ENCODE peak calls at places on chromosomes 12 and 14, in four cellular contexts. One of them, this sample, is unnamed.

GRCh38 chr14:93267149-93267711 is 60.2 kb downstream of the UBR7 start:
- DNase-seq in ovary: no peak
- DNase-seq in NCI-H2227 treated with DMSO at 0.1 percent for 48 hours: no peak
- DNase-seq in activated CD4-positive, alpha-beta T cell treated with anti-CD3 and anti-CD28 coated beads, Interleukin-2, amount 50 U/mL, for 48 hours: no peak
- DNase-seq in this sample: no peak

GRCh38 chr12:79317184-79317847 is 373.4 kb downstream of the PAWR start:
- DNase-seq in ovary: no peak
- DNase-seq in NCI-H2227 treated with DMSO at 0.1 percent for 48 hours: no peak
- DNase-seq in activated CD4-positive, alpha-beta T cell treated with anti-CD3 and anti-CD28 coated beads, Interleukin-2, amount 50 U/mL, for 48 hours: no peak
- DNase-seq in this sample: no peak

GRCh38 chr12:86601550-86602308 is 345.5 kb upstream of the MGAT4C start:
- DNase-seq in ovary: no peak
- DNase-seq in NCI-H2227 treated with DMSO at 0.1 percent for 48 hours: no peak
- DNase-seq in activated CD4-positive, alpha-beta T cell treated with anti-CD3 and anti-CD28 coated beads, Interleukin-2, amount 50 U/mL, for 48 hours: no peak
- DNase-seq in this sample: no peak

GRCh38 chr12:27355979-27356378 is 23.3 kb downstream of the BMAL2 start:
- DNase-seq in ovary: no peak
- DNase-seq in NCI-H2227 treated with DMSO at 0.1 percent for 48 hours: no peak
- DNase-seq in activated CD4-positive, alpha-beta T cell treated with anti-CD3 and anti-CD28 coated beads, Interleukin-2, amount 50 U/mL, for 48 hours: no peak
- DNase-seq in this sample: no peak

GRCh38 chr14:89618821-89619551 is 202.0 kb upstream of the FOXN3 start:
- DNase-seq in ovary: peak; percentile 52
- DNase-seq in NCI-H2227 treated with DMSO at 0.1 percent for 48 hours: peak; percentile 54
- DNase-seq in activated CD4-positive, alpha-beta T cell treated with anti-CD3 and anti-CD28 coated beads, Interleukin-2, amount 50 U/mL, for 48 hours: peak; percentile 63
- DNase-seq in this sample: peak; percentile 40

GRCh38 chr12:47276253-47277070 is 196.7 kb upstream of the AMIGO2 start:
- DNase-seq in ovary: no peak
- DNase-seq in NCI-H2227 treated with DMSO at 0.1 percent for 48 hours: no peak
- DNase-seq in activated CD4-positive, alpha-beta T cell treated with anti-CD3 and anti-CD28 coated beads, Interleukin-2, amount 50 U/mL, for 48 hours: peak; percentile 53
- DNase-seq in this sample: peak; percentile 33

GRCh38 chr12:89492883-89493282 is 31.7 kb downstream of the GALNT4 start:
- DNase-seq in ovary: no peak
- DNase-seq in NCI-H2227 treated with DMSO at 0.1 percent for 48 hours: no peak
- DNase-seq in activated CD4-positive, alpha-beta T cell treated with anti-CD3 and anti-CD28 coated beads, Interleukin-2, amount 50 U/mL, for 48 hours: no peak
- DNase-seq in this sample: no peak

GRCh38 chr14:30903285-30904124 is 29.1 kb downstream of the COCH start:
- DNase-seq in ovary: no peak
- DNase-seq in NCI-H2227 treated with DMSO at 0.1 percent for 48 hours: no peak
- DNase-seq in activated CD4-positive, alpha-beta T cell treated with anti-CD3 and anti-CD28 coated beads, Interleukin-2, amount 50 U/mL, for 48 hours: no peak
- DNase-seq in this sample: no peak

GRCh38 chr14:99780690-99781089 is 12.5 kb upstream of the EML1 start:
- DNase-seq in ovary: no peak
- DNase-seq in NCI-H2227 treated with DMSO at 0.1 percent for 48 hours: no peak
- DNase-seq in activated CD4-positive, alpha-beta T cell treated with anti-CD3 and anti-CD28 coated beads, Interleukin-2, amount 50 U/mL, for 48 hours: no peak
- DNase-seq in this sample: no peak

GRCh38 chr14:71094722-71095121 is 187.5 kb downstream of the PCNX1 start:
- DNase-seq in ovary: no peak
- DNase-seq in NCI-H2227 treated with DMSO at 0.1 percent for 48 hours: no peak
- DNase-seq in activated CD4-positive, alpha-beta T cell treated with anti-CD3 and anti-CD28 coated beads, Interleukin-2, amount 50 U/mL, for 48 hours: no peak
- DNase-seq in this sample: no peak

GRCh38 chr12:52604859-52605258 is 3.6 kb upstream of the KRT72 start:
- DNase-seq in ovary: no peak
- DNase-seq in NCI-H2227 treated with DMSO at 0.1 percent for 48 hours: no peak
- DNase-seq in activated CD4-positive, alpha-beta T cell treated with anti-CD3 and anti-CD28 coated beads, Interleukin-2, amount 50 U/mL, for 48 hours: no peak
- DNase-seq in this sample: no peak